ENCODE peak calls at places on chromosomes 13 and 19, in nine cellular contexts. O is right atrium auricular region, M is tibial artery, N is tibial nerve, T is foreskin fibroblast, H is uterus, C is ovary, R is upper lobe of left lung, K is fibroblast of pulmonary artery. W is an unnamed sample.

GRCh38 chr13:113547248-113547971 is 37.1 kb upstream of the TFDP1 start:
- DNase-seq in R (no peak), K (peak; percentile 49), C (peak; percentile 19), N (no peak), H (no peak), O (no peak), T (peak; percentile 12), M (no peak), W (peak; percentile 47)

GRCh38 chr13:30866692-30867669 is 39.1 kb upstream of the MEDAG start:
- DNase-seq in O (no peak), T (no peak), R (no peak), H (no peak), N (no peak), K (no peak), M (no peak), C (peak; percentile 53), W (no peak)

GRCh38 chr19:1826557-1827521 is 14.8 kb upstream of the ATP8B3 start:
- DNase-seq in O (no peak), M (no peak), N (no peak), T (no peak), R (peak; percentile 81), K (peak; percentile 13), C (peak; percentile 81), H (peak; percentile 39), W (no peak)

GRCh38 chr13:101382701-101383100 is 33.6 kb downstream of the NALCN start:
- DNase-seq in R (no peak), T (no peak), H (no peak), N (no peak), K (no peak), M (no peak), C (no peak), O (no peak), W (no peak)

GRCh38 chr13:92225861-92226260 is 827.4 kb downstream of the GPC5 start:
- DNase-seq in N (no peak), R (no peak), H (no peak), M (no peak), C (no peak), K (no peak), O (no peak), T (no peak), W (no peak)

GRCh38 chr13:80712026-80712425 is 371.1 kb upstream of the SPRY2 start:
- DNase-seq in H (no peak), C (no peak), K (peak; percentile 38), M (no peak), R (no peak), N (no peak), O (no peak), T (peak; percentile 5), W (no peak)

GRCh38 chr19:43332058-43332922 is 21.2 kb upstream of the CD177 start:
- DNase-seq in O (no peak), K (no peak), C (no peak), R (no peak), M (no peak), T (no peak), H (no peak), N (no peak), W (no peak)

GRCh38 chr19:52351512-52351911 is 15.5 kb downstream of the ZNF610 start:
- DNase-seq in K (no peak), M (no peak), C (no peak), H (no peak), T (no peak), N (no peak), R (no peak), O (no peak), W (no peak)

GRCh38 chr13:27621116-27621365 is 651 bp upstream of the POLR1D start:
- DNase-seq in N (no peak), C (no peak), R (no peak), H (no peak), M (no peak), O (no peak), K (no peak), T (no peak), W (no peak)

GRCh38 chr19:33005440-33005839 is 33.4 kb downstream of the FAAP24 start:
- DNase-seq in N (no peak), K (no peak), T (no peak), O (no peak), H (no peak), M (no peak), C (no peak), R (no peak), W (no peak)

GRCh38 chr13:51168623-51169022 is 53.6 kb upstream of the FAM124A start:
- DNase-seq in R (no peak), M (no peak), T (no peak), H (no peak), O (no peak), C (no peak), K (no peak), N (no peak), W (no peak)

GRCh38 chr13:97223711-97224461 is 1.8 kb downstream of the MBNL2 start:
- DNase-seq in N (no peak), M (peak; percentile 72), K (peak; percentile 96), R (peak; percentile 56), C (peak; percentile 49), H (peak; percentile 54), O (peak; percentile 86), T (peak; percentile 91), W (peak; percentile 95)

GRCh38 chr19:3494559-3494958 is 5.9 kb downstream of the DOHH start:
- DNase-seq in C (no peak), O (no peak), K (no peak), T (no peak), R (peak; percentile 61), N (no peak), M (no peak), H (no peak), W (no peak)

GRCh38 chr19:5850743-5851293 is 431 bp downstream of the FUT3 start:
- DNase-seq in H (peak; percentile 57), N (no peak), C (no peak), O (no peak), R (no peak), K (peak; percentile 75), T (peak; percentile 15), M (peak; percentile 28), W (peak; percentile 56)

GRCh38 chr19:45814851-45815481 is at the start of gene RSPH6A:
- DNase-seq in H (no peak), N (no peak), M (no peak), K (no peak), T (no peak), C (no peak), R (peak; percentile 77), O (no peak), W (no peak)
- H3K4me3 ChIP-seq in H (peak within 1 kb of the TSS; percentile 25), N (peak within 1 kb of the TSS; percentile 26), M (no peak within 1 kb of the TSS), K (no peak within 1 kb of the TSS), T (no peak within 1 kb of the TSS), C (peak within 1 kb of the TSS; percentile 22), R (peak within 1 kb of the TSS; percentile 19), O (peak within 1 kb of the TSS; percentile 55), W (no peak within 1 kb of the TSS)

GRCh38 chr13:75186384-75186783 is 295.6 kb downstream of the TBC1D4 start:
- DNase-seq in N (no peak), T (no peak), M (no peak), K (peak; percentile 34), H (no peak), O (no peak), R (no peak), C (no peak), W (no peak)
- TF ChIP-seq CTCF in N (no peak), T (no peak), M (no peak), K (no peak), H (no peak), O (no peak), R (no peak), C (no peak), W (no peak)

GRCh38 chr19:510606-511100 is 3.4 kb downstream of the TPGS1 start:
- DNase-seq in M (peak; percentile 46), R (peak; percentile 90), T (peak; percentile 77), K (peak; percentile 92), H (peak; percentile 68), O (peak; percentile 73), C (peak; percentile 67), N (no peak), W (peak; percentile 74)

GRCh38 chr19:513368-514165 is 6.3 kb downstream of the TPGS1 start:
- DNase-seq in R (peak; percentile 49), T (no peak), K (no peak), H (no peak), M (no peak), C (no peak), O (no peak), N (no peak), W (no peak)

GRCh38 chr19:512548-513365 is 5.5 kb downstream of the TPGS1 start:
- DNase-seq in C (peak; percentile 34), T (no peak), O (no peak), K (no peak), H (no peak), R (peak; percentile 87), M (no peak), N (no peak), W (no peak)

GRCh38 chr19:508204-509150 is 1.2 kb downstream of the TPGS1 start:
- DNase-seq in C (peak; percentile 57), R (no peak), T (no peak), O (no peak), K (no peak), M (no peak), H (no peak), N (no peak), W (no peak)

DNA sequence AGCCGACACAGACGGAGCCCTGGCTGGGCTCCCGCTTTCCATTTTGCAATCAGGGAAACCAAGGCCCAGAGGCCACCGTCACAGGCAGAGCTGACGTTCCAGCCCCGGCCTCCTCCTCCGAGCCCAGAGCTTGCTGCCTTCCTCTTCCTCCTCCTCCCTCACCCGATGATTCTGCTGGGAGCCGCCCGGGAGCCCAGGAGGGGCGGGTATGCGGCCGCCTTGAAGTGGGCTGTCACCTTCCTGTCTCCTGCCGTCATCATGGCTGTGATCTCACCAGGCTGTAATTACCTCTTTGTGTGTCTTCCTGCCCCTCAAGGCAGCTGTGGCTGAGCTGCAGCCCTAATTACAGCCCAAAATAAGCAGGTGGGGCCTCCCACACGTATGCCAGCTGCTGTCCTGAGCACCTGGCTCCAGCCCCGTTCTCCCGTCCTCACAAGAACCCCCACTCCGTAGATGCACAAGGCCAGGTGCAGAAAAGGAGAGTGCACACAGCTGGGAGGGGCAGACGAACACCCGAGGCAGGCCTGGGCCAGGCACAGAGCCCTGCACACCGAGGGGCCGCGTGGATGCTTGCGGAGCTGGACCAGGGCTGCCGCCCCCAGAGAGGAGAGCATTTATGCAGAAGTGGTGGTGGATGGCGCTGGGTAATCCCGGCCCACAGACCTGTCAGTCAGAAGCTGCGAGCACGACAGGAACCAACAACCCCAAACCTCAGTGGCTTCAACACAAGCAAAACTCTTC is 4.0 kb downstream of the TPGS1 start:
- DNase-seq in O (no peak), M (no peak), K (peak; percentile 72), R (peak; percentile 82), H (no peak), T (no peak), N (no peak), C (no peak), W (no peak)
- H3K4me3 ChIP-seq in O (peak overlapping the region; percentile 24), M (no peak overlapping the region), K (no peak overlapping the region), R (no peak overlapping the region), H (no peak overlapping the region), T (no peak overlapping the region), N (peak overlapping the region; percentile 31), C (no peak overlapping the region), W (no peak overlapping the region)

DNA sequence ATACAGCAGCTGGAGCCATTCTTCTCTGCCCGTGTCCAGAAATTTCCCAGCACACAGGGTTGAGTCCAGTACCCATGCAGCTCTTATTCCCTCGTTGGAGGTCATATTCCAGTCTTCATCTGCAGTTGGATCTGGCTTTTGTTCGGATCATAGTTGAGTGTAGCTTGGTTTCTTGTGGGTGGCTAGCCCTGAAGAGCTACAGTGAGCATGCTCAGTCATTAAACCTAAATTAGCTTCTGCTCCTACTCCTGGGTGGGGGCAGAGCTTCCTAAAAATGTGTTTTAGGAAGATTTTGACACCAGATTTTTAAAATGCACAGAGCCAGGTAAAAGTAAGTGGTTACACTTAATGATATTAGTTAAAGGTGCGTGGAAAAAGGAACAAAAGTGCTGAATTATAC is 64.4 kb downstream of the DGKH start:
- DNase-seq in M (no peak), N (no peak), H (no peak), T (no peak), R (no peak), K (no peak), O (no peak), C (no peak), W (no peak)
- TF ChIP-seq CTCF in M (no peak), N (no peak), H (no peak), T (no peak), R (no peak), K (no peak), O (no peak), C (no peak), W (no peak)